ENCODE peak calls at places on chromosomes 13 and 19, in six cellular contexts. T is activated CD8-positive, alpha-beta memory T cell treated with anti-CD3 and anti-CD28 coated beads for 1 hour; H is T-helper 1 cell; A is OCI-LY7; S is upper lobe of left lung; I is NCI-H2107. Q is an unnamed sample.

GRCh38 chr13:59677966-59678814 is 485.5 kb downstream of the DIAPH3 start:
- DNase-seq in T (no peak), H (no peak), A (peak), S (no peak), I (peak), Q (peak)

GRCh38 chr19:8673281-8673891 is 25.2 kb downstream of the ACTL9 start:
- DNase-seq in T (no peak), H (no peak), A (peak), S (no peak), I (no peak), Q (no peak)

GRCh38 chr19:4051175-4052101 is 15.3 kb downstream of the ZBTB7A start:
- DNase-seq in T (no peak), H (no peak), A (no peak), S (peak), I (no peak), Q (no peak)

GRCh38 chr19:30228726-30229523 is 143.3 kb upstream of the ZNF536 start:
- DNase-seq in T (no peak), H (no peak), A (no peak), S (no peak), I (no peak), Q (no peak)

GRCh38 chr13:42567772-42568428 is 6.1 kb upstream of the TNFSF11 start:
- DNase-seq in T (no peak), H (no peak), A (no peak), S (no peak), I (no peak), Q (no peak)

GRCh38 chr13:41344358-41344757 is 33.3 kb downstream of the NAA16 start:
- DNase-seq in T (no peak), H (no peak), A (no peak), S (no peak), I (no peak), Q (no peak)

GRCh38 chr19:6417713-6418561 is 6.7 kb downstream of the KHSRP start:
- DNase-seq in T (no peak), H (no peak), A (no peak), S (no peak), I (no peak), Q (no peak)

GRCh38 chr19:56566904-56567273 is 379 bp upstream of the ZNF470 start:
- DNase-seq in T (no peak), H (no peak), A (no peak), S (peak), I (no peak), Q (peak)

GRCh38 chr19:50777830-50778303 is 7.6 kb downstream of the GPR32 start:
- DNase-seq in T (no peak), H (no peak), A (no peak), S (no peak), I (no peak), Q (no peak)

GRCh38 chr13:64723735-64724134 is 2506.4 kb downstream of the PCDH9 start:
- DNase-seq in T (no peak), H (no peak), A (no peak), S (no peak), I (no peak), Q (no peak)

GRCh38 chr13:28558126-28558525 is 63.2 kb upstream of the FLT1 start:
- DNase-seq in T (no peak), H (no peak), A (no peak), S (no peak), I (no peak), Q (no peak)

Q was measured in NCI-H1092.